ENCODE peak calls at places on chromosome 2, in eight cellular contexts. Y, Z, S, H, J, O, L and X are unnamed samples.

GRCh38 chr2:788227-789032 is 111.2 kb upstream of the TMEM18 start:
- DNase-seq in Y (no peak), Z (no peak), S (peak), H (no peak), J (no peak), O (no peak), L (no peak), X (no peak)

GRCh38 chr2:132811148-132811915 is 141.3 kb upstream of the LYPD1 start:
- DNase-seq in Y (no peak), Z (peak), S (no peak), H (no peak), J (no peak), O (no peak), L (no peak), X (no peak)

GRCh38 chr2:171347591-171348032 is 86.2 kb downstream of the METTL8 start:
- DNase-seq in Y (peak), Z (no peak), S (no peak), H (no peak), J (no peak), O (no peak), L (peak), X (peak)

GRCh38 chr2:3606370-3607124 is 11.6 kb downstream of the COLEC11 start:
- DNase-seq in Y (no peak), Z (no peak), S (peak), H (no peak), J (peak), O (no peak), L (no peak), X (no peak)

GRCh38 chr2:106257135-106257534 is 63.0 kb upstream of the UXS1 start:
- DNase-seq in Y (no peak), Z (no peak), S (no peak), H (no peak), J (peak), O (no peak), L (no peak), X (no peak)

GRCh38 chr2:38702413-38702812 is 36.5 kb downstream of the GALM start:
- DNase-seq in Y (no peak), Z (no peak), S (no peak), H (no peak), J (no peak), O (no peak), L (peak), X (peak)

GRCh38 chr2:124975224-124975623 is 950.1 kb downstream of the CNTNAP5 start:
- DNase-seq in Y (no peak), Z (no peak), S (no peak), H (no peak), J (no peak), O (no peak), L (no peak), X (no peak)

GRCh38 chr2:101063352-101063751 is 61.3 kb downstream of the RPL31 start:
- DNase-seq in Y (peak), Z (no peak), S (no peak), H (no peak), J (no peak), O (no peak), L (peak), X (peak)

GRCh38 chr2:177741866-177742265 is 330.7 kb downstream of the PDE11A start:
- DNase-seq in Y (no peak), Z (no peak), S (no peak), H (no peak), J (no peak), O (no peak), L (no peak), X (no peak)

DNA sequence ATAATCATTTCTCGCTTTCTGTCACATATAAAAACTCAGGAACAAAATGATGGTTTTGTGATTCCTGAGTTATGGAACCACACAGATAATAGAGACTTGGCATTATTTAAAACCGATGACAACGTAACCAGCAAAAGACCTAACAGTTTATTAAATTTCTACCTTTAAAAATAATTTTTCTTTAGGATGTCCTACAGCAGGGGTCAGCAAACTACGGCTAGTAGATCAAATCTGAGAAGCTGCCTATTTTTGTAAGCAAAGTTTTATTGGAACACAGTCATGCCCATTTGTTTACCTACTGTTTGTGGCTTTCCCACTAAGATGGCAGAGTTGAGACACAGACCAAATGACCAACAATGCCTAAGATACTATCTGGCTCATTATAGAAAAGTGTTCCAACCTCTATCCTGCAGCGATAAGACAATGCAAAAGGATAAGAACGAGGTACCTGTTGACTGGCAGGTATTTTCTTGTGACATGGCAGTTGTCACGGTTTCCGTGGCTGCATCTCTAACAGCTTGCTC is 53.0 kb upstream of the ZFP36L2 start:
- DNase-seq in Y (no peak), Z (no peak), S (no peak), H (no peak), J (no peak), O (no peak), L (no peak), X (no peak)
- TF ChIP-seq CTCF in Y (no peak), Z (no peak), S (no peak), H (no peak), J (no peak), O (no peak), L (no peak), X (no peak)

DNA sequence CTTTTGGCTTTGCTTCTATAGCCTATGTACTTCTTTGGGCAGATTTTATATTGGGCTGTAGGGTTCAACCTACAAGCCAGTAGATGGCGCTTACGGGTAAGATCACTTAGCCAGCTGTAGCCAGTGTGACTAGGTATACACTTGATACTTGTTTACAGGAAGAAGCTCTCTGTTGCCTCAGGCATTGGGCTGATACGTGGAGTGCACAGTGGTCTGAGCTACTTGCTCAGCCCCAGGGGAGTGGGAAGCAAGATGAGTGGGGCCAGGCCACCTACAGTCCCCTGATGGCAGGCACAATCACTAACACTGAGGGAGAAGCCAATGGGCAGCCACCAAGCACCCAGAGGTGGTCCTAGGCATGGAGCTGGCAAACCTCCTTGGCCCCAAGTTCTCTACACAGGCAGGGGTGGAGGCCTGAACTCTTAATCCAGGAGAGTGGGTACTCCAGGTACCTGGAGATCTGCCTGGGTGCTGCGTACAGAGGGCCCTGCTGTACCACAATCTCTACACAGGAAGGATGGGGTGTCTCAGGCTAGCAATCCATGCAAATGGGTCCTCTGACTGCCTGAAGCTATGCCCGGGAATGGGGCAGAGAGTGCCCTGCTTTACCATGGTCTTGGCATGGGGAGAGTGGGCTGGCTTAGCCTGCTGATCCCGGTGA is 122.2 kb downstream of the NCOA1 start:
- DNase-seq in Y (no peak), Z (peak), S (no peak), H (no peak), J (no peak), O (no peak), L (peak), X (peak)
- TF ChIP-seq CTCF in Y (no peak), Z (peak), S (no peak), H (no peak), J (no peak), O (no peak), L (peak), X (peak)

GRCh38 chr2:200054681-200055468 is 99.5 kb downstream of the MAIP1 start:
- DNase-seq in Y (no peak), Z (peak), S (no peak), H (no peak), J (no peak), O (peak), L (no peak), X (no peak)
- TF ChIP-seq CTCF in Y (no peak), Z (peak), S (no peak), H (no peak), J (peak), O (peak), L (peak), X (peak)

GRCh38 chr2:232543491-232543890 is 4.0 kb downstream of the CHRNG start:
- DNase-seq in Y (no peak), Z (no peak), S (no peak), H (no peak), J (no peak), O (no peak), L (no peak), X (no peak)

GRCh38 chr2:232541195-232541960 is 1.9 kb downstream of the CHRNG start:
- DNase-seq in Y (no peak), Z (no peak), S (no peak), H (no peak), J (no peak), O (no peak), L (no peak), X (no peak)

GRCh38 chr2:232541961-232542714 is 2.6 kb downstream of the CHRNG start:
- DNase-seq in Y (no peak), Z (no peak), S (no peak), H (no peak), J (no peak), O (no peak), L (no peak), X (no peak)

GRCh38 chr2:232543928-232544631 is 4.6 kb downstream of the CHRNG start:
- DNase-seq in Y (no peak), Z (no peak), S (no peak), H (no peak), J (no peak), O (no peak), L (no peak), X (no peak)

GRCh38 chr2:232542715-232543467 is 3.4 kb downstream of the CHRNG start:
- DNase-seq in Y (no peak), Z (no peak), S (no peak), H (no peak), J (no peak), O (no peak), L (no peak), X (no peak)
- TF ChIP-seq CTCF in Y (no peak), Z (no peak), S (no peak), H (no peak), J (no peak), O (no peak), L (no peak), X (no peak)

GRCh38 chr2:237256845-237257244 is 157.1 kb downstream of the COL6A3 start:
- DNase-seq in Y (no peak), Z (no peak), S (no peak), H (peak), J (no peak), O (no peak), L (peak), X (peak)
- TF ChIP-seq CTCF in Y (no peak), Z (no peak), S (no peak), H (no peak), J (no peak), O (no peak), L (no peak), X (no peak)

GRCh38 chr2:161943012-161943411 is 131.0 kb downstream of the DPP4 start:
- DNase-seq in Y (no peak), Z (no peak), S (no peak), H (no peak), J (no peak), O (no peak), L (peak), X (no peak)

GRCh38 chr2:161947394-161947793 is 126.6 kb downstream of the DPP4 start:
- DNase-seq in Y (no peak), Z (no peak), S (no peak), H (no peak), J (no peak), O (no peak), L (no peak), X (no peak)

DNA sequence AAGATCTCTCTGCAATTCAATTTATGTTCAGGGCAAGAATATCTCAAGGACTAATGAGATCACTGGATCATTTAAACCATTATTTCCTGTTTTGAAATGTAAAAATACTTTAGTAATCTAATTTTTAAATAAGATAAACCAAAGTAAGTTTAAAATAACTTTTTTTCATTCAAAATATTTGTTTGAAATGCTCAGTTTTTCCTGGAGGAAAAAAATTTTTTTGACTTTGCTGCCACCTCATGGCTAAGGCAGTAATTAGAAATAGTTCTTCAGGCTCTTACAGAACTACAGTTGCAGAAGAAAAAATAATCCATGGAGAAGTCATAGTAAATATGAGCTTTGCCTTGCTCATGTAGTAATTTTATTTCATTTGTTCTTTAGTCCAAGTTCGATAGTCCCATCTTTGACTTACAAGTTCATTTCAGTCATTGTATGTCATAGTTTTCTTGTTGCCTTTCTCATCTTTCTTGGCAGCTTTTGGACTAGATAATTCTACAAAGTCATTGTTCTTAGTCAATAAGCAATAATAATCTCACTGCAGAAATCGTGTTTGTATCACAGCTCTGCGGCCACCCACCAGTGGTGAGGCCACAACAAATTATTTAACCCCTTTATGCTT is 127.4 kb downstream of the DPP4 start:
- DNase-seq in Y (no peak), Z (peak), S (no peak), H (no peak), J (no peak), O (peak), L (peak), X (peak)
- TF ChIP-seq CTCF in Y (peak), Z (peak), S (peak), H (peak), J (peak), O (peak), L (peak), X (peak)